ENCODE peak calls at places on chromosomes 3 and 15, in nine cellular contexts. R, A, H, O, T, X, F, E and B are unnamed samples.

GRCh38 chr3:54374214-54374855 is 252.0 kb downstream of the CACNA2D3 start:
- DNase-seq in R (no peak), A (no peak), H (no peak), O (no peak), T (peak; percentile 7), X (no peak), F (peak; percentile 7), E (no peak), B (no peak)

GRCh38 chr15:55552926-55553325 is 35.2 kb downstream of the PYGO1 start:
- DNase-seq in R (no peak), A (no peak), H (peak; percentile 61), O (no peak), T (no peak), X (no peak), F (no peak), E (peak; percentile 10), B (no peak)

GRCh38 chr15:62624541-62625399 is 417.8 kb upstream of the TPM1 start:
- DNase-seq in R (no peak), A (no peak), H (peak; percentile 53), O (no peak), T (no peak), X (peak; percentile 25), F (no peak), E (no peak), B (no peak)

GRCh38 chr3:184372911-184373310 is 5.1 kb downstream of the THPO start:
- DNase-seq in R (no peak), A (no peak), H (no peak), O (no peak), T (no peak), X (no peak), F (no peak), E (no peak), B (peak; percentile 59)

GRCh38 chr3:142028174-142028833 is 121.0 kb downstream of the TFDP2 start:
- DNase-seq in R (no peak), A (peak; percentile 68), H (no peak), O (no peak), T (no peak), X (no peak), F (peak; percentile 33), E (peak; percentile 81), B (no peak)

GRCh38 chr3:111324645-111325044 is 217.4 kb upstream of the CD96 start:
- DNase-seq in R (no peak), A (no peak), H (no peak), O (no peak), T (no peak), X (no peak), F (no peak), E (no peak), B (no peak)

GRCh38 chr3:149134560-149134959 is 5.1 kb downstream of the HPS3 start:
- DNase-seq in R (no peak), A (no peak), H (peak; percentile 81), O (no peak), T (no peak), X (no peak), F (peak; percentile 24), E (no peak), B (no peak)

GRCh38 chr3:46540550-46540949 is 25.6 kb downstream of the LRRC2 start:
- DNase-seq in R (no peak), A (no peak), H (no peak), O (no peak), T (no peak), X (no peak), F (no peak), E (no peak), B (no peak)

GRCh38 chr3:190001426-190001825 is 119.3 kb downstream of the P3H2 start:
- DNase-seq in R (no peak), A (no peak), H (no peak), O (no peak), T (no peak), X (no peak), F (no peak), E (no peak), B (no peak)

DNA sequence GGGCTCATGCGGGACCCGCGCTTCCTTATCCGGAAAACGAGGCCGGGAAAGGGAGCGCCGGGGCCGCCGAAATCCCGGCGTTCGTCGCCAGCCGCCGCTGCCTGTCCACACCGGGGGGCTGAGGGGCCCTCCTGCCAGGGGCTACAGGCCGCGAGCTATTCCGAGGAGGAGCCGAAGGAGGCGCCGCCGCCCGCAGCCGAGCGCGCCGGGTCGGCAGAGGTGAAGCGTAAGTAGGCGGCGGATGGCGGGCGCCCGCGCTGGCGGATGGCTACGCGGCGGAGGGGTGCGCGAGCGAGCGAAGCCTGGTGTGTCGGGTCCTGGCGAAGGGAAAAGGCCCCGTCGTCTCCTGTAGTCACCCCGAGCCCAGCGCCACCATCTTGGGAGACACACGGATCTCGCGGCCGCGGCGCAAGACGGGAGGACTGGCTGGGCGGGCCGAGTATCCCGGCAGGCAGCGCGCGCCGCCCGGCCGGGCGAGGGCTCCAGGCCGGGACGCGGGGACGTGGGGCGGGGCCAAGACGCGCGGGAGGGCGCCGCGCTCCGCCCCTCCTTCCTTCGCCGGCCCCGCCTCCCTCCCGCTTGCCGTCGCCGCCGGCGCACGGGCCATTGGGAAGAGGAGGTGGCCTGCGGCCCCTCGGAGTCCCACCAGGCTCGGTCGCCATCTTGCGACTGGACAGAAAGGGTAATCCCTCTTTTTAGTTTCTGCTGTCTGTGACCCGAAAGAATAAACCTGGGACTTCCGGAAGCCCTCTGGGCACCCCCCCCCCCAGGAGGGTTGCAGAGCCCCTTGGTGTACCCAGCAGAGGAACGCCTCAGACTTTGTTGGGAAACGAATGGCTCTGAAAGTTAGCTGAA is at the start of gene UBE3A:
- DNase-seq in R (no peak), A (peak; percentile 71), H (peak; percentile 93), O (peak; percentile 92), T (peak; percentile 69), X (peak; percentile 90), F (peak; percentile 73), E (peak; percentile 93), B (peak; percentile 95)
- TF ChIP-seq POLR2A in R (no peak), A (no peak), H (peak; percentile 42), O (peak; percentile 55), T (peak; percentile 90), X (peak; percentile 49), F (peak; percentile 88), E (peak; percentile 83), B (peak; percentile 13)

DNA sequence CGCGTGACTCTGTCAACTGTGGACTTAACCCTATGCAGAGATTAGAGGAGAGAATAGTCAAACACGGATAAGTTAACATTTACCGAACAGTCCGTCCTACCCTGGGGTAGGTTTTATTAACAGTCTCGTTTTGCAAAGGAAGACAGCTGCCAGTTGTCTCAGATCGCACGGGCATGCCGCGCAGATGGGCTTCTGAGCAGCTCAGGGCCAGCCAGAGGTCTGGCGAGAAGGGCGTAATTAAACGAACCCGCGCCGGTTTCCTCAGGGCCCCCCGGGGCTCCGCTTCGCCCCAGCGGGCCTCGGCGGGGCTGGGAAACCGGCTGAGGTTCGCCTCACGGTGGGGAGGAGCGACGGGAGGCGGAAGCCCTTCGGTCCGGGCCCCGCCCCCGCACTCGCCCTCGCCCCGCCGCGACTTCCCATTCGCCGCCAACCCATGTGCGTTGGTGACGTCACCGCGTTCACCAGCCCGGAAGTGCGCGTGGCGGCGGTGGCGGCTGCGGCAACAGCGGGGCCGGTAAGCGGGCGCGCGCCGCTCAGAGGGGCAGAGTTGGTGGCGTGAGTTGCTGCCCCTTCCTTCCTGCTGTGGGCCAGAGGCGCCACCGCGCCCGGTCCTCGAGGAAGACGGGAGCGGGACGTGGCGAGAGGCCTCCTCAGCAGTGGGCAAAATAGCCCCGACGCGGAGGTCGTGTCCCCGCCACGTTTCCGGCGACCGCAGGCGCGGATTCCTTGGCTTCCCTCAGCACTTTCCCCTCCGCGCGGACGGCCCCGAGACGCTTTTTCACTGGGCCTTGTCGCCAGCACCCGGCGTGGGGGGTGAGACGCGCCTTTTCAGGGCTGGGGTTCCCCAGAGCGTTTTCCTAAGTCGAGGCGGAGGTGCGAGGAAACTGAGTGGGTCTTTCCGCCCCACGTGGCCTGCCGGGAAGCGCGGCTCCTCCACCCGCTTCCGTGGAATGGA is at the start of gene TRNT1:
- DNase-seq in R (no peak), A (peak; percentile 73), H (peak; percentile 98), O (peak; percentile 97), T (peak; percentile 89), X (peak; percentile 96), F (peak; percentile 88), E (peak; percentile 92), B (peak; percentile 97)
- TF ChIP-seq POLR2A in R (no peak), A (peak; percentile 71), H (peak; percentile 75), O (peak; percentile 90), T (peak; percentile 95), X (peak; percentile 60), F (peak; percentile 92), E (peak; percentile 85), B (peak; percentile 82)

GRCh38 chr15:40340740-40341400 is at the start of gene CCDC9B:
- DNase-seq in R (no peak), A (peak; percentile 48), H (peak; percentile 97), O (peak; percentile 89), T (no peak), X (peak; percentile 89), F (peak; percentile 65), E (peak; percentile 85), B (peak; percentile 98)
- TF ChIP-seq POLR2A in R (no peak), A (no peak), H (peak; percentile 47), O (no peak), T (no peak), X (peak; percentile 72), F (no peak), E (peak; percentile 91), B (peak; percentile 96)

GRCh38 chr3:33658971-33659848 is 58.8 kb downstream of the CLASP2 start:
- DNase-seq in R (no peak), A (no peak), H (peak; percentile 92), O (peak; percentile 65), T (peak; percentile 9), X (peak; percentile 46), F (peak; percentile 30), E (peak; percentile 89), B (peak; percentile 85)
- TF ChIP-seq POLR2A in R (no peak), A (no peak), H (peak; percentile 60), O (no peak), T (no peak), X (no peak), F (no peak), E (no peak), B (peak; percentile 69)

GRCh38 chr3:9826815-9827574 is 16.8 kb downstream of the RPUSD3 start:
- DNase-seq in R (no peak), A (no peak), H (no peak), O (no peak), T (no peak), X (no peak), F (no peak), E (no peak), B (peak; percentile 48)
- TF ChIP-seq POLR2A in R (no peak), A (no peak), H (no peak), O (no peak), T (no peak), X (no peak), F (no peak), E (no peak), B (no peak)

DNA sequence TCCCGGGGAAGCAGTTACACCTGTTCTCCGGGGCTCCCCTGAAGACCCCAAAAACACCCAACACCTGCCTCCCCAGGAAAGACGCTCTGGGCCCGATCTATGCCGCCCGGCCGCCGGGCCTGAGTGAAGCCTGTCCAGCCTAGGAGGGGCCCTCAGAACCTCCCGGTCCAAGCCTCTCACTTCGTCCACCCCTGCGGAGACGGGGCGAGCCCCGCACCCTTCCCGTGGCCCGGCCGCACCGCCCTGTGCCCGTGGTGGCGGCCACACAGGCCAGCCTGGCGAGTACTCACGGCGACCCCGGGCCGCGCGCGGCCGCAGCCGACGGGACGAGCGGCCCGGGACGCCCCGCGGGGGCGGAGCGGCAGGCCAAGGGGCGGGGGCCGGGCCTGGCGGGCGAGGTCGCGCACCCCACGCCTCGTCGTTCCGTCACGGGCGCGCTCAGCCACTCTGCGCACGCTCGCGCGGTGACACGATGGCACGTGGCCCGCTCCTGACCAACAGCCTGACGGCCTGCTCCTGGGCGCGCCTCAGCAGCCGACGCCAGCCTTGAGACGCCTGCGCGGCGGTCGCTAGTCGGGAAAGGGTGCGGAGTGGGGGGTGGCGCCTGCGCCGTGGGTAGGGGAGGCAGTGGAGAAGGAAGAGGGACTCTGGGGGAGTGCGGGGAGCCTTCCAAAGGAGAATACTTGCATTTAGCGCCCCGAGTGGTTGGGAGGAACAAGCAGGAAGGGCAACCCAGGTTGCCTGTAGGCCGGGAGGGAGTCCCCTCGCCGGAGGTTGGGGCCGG is at the start of gene PARP6:
- DNase-seq in R (no peak), A (peak; percentile 97), H (peak; percentile 99), O (peak; percentile 98), T (peak; percentile 97), X (peak; percentile 99), F (peak; percentile 96), E (peak; percentile 99), B (peak; percentile 99)
- TF ChIP-seq POLR2A in R (no peak), A (peak; percentile 57), H (peak; percentile 76), O (no peak), T (peak; percentile 64), X (peak; percentile 59), F (peak; percentile 80), E (peak; percentile 58), B (peak; percentile 17)